ENCODE peak calls at places on chromosome 15, in six cellular contexts. Y is upper lobe of right lung, F is HepG2, S is fibroblast of lung, D is astrocyte, I is neural progenitor cell. A is an unnamed sample. For H3K27me3, the result is how much of the 10 kb centered on the place peaks cover.

GRCh38 chr15:40471105-40471777 is 457 bp downstream of the CHST14 start:
- DNase-seq in Y (peak), F (no peak), S (peak), D (no peak), I (peak), A (no peak)

GRCh38 chr15:46892621-46893160 is 824.6 kb upstream of the SEMA6D start:
- DNase-seq in Y (no peak), F (no peak), S (no peak), D (no peak), I (no peak), A (peak)

GRCh38 chr15:99613887-99614642 is 48.3 kb downstream of the MEF2A start:
- DNase-seq in Y (peak), F (peak), S (peak), D (no peak), I (no peak), A (peak)

GRCh38 chr15:59492389-59493377 is 54.7 kb downstream of the FAM81A start:
- DNase-seq in Y (no peak), F (peak), S (peak), D (peak), I (peak), A (peak)

GRCh38 chr15:69758810-69759410 is 306.3 kb downstream of the RPLP1 start:
- DNase-seq in Y (no peak), F (no peak), S (peak), D (peak), I (no peak), A (no peak)

GRCh38 chr15:96838088-96838487 is 507.6 kb downstream of the NR2F2 start:
- DNase-seq in Y (no peak), F (no peak), S (peak), D (peak), I (no peak), A (peak)

GRCh38 chr15:75655911-75656310 is 8.2 kb downstream of the SNX33 start:
- DNase-seq in Y (no peak), F (no peak), S (no peak), D (no peak), I (no peak), A (no peak)

GRCh38 chr15:57333487-57333886 is 42.8 kb upstream of the CGNL1 start:
- DNase-seq in Y (no peak), F (no peak), S (no peak), D (peak), I (no peak), A (peak)

GRCh38 chr15:44647036-44647435 is 16.4 kb downstream of the SPG11 start:
- DNase-seq in Y (no peak), F (no peak), S (no peak), D (no peak), I (no peak), A (no peak)

GRCh38 chr15:98850991-98851776 is 156.4 kb downstream of the PGPEP1L start:
- DNase-seq in Y (peak), F (peak), S (peak), D (no peak), I (peak), A (peak)

GRCh38 chr15:94456246-94456645 is 224.9 kb downstream of the MCTP2 start:
- DNase-seq in Y (no peak), F (no peak), S (no peak), D (no peak), I (no peak), A (no peak)

GRCh38 chr15:23857028-23857641 is 170.0 kb upstream of the NDN start:
- DNase-seq in Y (no peak), F (peak), S (peak), D (no peak), I (peak), A (peak)

GRCh38 chr15:64150236-64150578 is 1.3 kb upstream of the SNX22 start:
- DNase-seq in Y (no peak), F (no peak), S (no peak), D (no peak), I (no peak), A (no peak)

GRCh38 chr15:80875568-80875967 is 96.4 kb downstream of the CEMIP start:
- DNase-seq in Y (no peak), F (no peak), S (no peak), D (peak), I (no peak), A (no peak)

GRCh38 chr15:41996376-41996775 is 24.0 kb upstream of the EHD4 start:
- DNase-seq in Y (peak), F (no peak), S (no peak), D (no peak), I (no peak), A (no peak)

GRCh38 chr15:69757186-69757585 is 304.6 kb downstream of the RPLP1 start:
- DNase-seq in Y (no peak), F (no peak), S (no peak), D (peak), I (no peak), A (peak)

GRCh38 chr15:78264304-78265136 is at the start of gene DNAJA4:
- DNase-seq in Y (peak), F (no peak), S (peak), D (peak), I (peak), A (no peak)
- H3K4me3 ChIP-seq in Y (peak), F (no peak), S (peak), D (peak), I (no peak), A (peak)

GRCh38 chr15:90585863-90586262 is 56.1 kb downstream of the CRTC3 start:
- DNase-seq in Y (no peak), F (no peak), S (no peak), D (peak), I (no peak), A (no peak)

GRCh38 chr15:90582553-90582952 is 52.8 kb downstream of the CRTC3 start:
- DNase-seq in Y (no peak), F (no peak), S (no peak), D (no peak), I (no peak), A (no peak)

GRCh38 chr15:90586948-90587347 is 57.2 kb downstream of the CRTC3 start:
- DNase-seq in Y (no peak), F (no peak), S (no peak), D (no peak), I (no peak), A (no peak)

GRCh38 chr15:90583471-90584252 is 53.9 kb downstream of the CRTC3 start:
- DNase-seq in Y (no peak), F (no peak), S (no peak), D (no peak), I (peak), A (no peak)

GRCh38 chr15:90584841-90585240 is 55.1 kb downstream of the CRTC3 start:
- DNase-seq in Y (no peak), F (no peak), S (no peak), D (no peak), I (no peak), A (no peak)
- H3K27me3 ChIP-seq in Y (under half), F (under half), S (under half), D (under half), I (under half), A (under half)

DNA sequence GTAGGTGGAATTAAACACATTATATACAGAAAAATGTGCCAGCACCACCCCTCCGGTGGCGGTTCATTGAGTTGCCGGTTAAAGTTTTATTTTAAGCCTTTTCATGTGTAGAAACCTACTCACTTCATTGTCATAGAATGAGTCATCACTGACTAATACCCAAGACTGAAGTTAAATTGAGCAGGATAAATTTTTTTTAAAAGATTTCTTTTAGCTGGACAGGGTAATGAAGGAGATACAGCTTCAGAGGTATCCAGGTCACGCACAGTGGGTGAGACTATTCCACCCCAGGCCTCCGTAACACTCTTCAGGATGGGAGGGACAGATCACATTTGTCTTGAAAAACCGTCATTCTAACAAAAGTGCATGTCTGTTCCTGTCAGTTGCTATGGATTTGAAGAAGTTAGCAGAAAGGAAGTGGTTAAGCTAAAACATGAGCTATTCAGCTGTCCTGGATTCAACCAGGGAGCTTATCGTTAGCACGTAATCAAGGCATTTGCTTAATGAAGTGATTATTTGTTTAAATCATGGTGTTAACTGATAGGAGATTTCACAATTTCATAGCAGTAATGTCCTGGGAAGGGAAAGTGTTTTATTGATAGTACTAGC is 23.3 kb downstream of the WHAMM start:
- DNase-seq in Y (no peak), F (no peak), S (peak), D (peak), I (no peak), A (peak)
- TF ChIP-seq CTCF in Y (no peak), F (no peak), S (peak), D (no peak), I (no peak), A (no peak)

GRCh38 chr15:100720406-100720967 is 118.1 kb downstream of the ASB7 start:
- DNase-seq in Y (no peak), F (no peak), S (no peak), D (no peak), I (no peak), A (no peak)

GRCh38 chr15:100721758-100722550 is 119.6 kb downstream of the ASB7 start:
- DNase-seq in Y (no peak), F (peak), S (peak), D (peak), I (no peak), A (peak)

GRCh38 chr15:100723323-100723801 is 121.0 kb downstream of the ASB7 start:
- DNase-seq in Y (no peak), F (no peak), S (no peak), D (no peak), I (no peak), A (peak)

GRCh38 chr15:100725121-100726069 is 123.0 kb downstream of the ASB7 start:
- DNase-seq in Y (no peak), F (no peak), S (peak), D (peak), I (no peak), A (peak)

DNA sequence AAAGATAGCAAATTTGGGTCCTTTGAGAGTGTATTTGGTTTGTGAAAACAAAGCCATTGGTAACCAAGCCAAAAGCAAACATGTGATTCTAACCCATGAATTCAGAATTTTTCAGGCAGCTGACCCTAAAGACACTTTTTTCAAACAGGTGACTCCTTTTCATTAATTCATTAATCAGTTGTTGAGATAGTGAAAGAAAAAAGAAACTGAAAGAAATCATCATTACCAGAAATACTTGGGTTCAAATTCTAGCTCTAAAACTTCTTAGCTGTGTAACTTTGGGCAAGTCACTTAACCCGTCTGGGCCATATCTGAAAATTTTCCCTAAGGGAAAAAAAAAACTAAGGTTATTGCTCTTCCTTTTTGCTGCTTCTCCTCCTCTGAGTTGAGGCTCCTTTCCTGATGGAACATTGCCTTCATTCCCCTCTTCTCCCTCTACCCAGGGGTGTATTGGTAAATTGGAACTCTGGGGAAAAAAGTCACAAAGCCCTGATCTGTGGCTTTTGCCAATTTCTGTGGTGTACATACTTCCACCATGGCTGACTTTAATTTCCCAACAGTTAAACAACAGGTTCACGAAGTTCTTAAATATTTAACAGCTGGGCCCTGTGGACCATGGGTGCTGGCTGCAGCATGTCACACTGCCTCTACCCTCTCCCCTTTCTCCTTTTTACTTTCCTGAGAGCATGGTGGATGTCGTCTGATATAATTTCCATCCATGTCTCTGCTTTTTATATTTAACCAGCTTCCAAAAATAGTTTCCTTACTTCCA is 120.3 kb downstream of the ASB7 start:
- DNase-seq in Y (no peak), F (no peak), S (no peak), D (no peak), I (no peak), A (no peak)
- H3K4me3 ChIP-seq in Y (no peak), F (no peak), S (no peak), D (no peak), I (no peak), A (no peak)

DNA sequence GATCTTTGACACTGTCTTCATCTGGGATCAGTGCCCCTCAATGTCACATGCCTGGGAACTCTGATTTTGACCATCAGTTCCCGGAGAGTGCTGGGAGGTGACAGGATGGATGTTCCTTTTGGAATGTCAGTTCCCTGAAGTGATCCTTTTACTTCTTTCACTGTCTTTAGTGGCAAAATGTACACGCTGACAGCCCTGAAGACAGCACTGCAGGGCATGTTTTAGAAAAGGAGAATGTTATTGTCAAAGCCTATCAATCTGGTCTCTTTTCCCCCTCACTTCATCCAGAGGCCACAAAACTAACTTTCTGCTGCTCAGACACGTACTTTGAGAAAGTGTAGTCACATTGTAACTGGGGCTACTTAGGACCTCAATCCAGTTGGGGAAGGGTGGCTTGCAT is 14.1 kb upstream of the NEO1 start:
- DNase-seq in Y (no peak), F (no peak), S (no peak), D (no peak), I (no peak), A (no peak)
- H3K27me3 ChIP-seq in Y (under half), F (under half), S (under half), D (under half), I (under half), A (under half)

GRCh38 chr15:78619022-78619950 is 1.5 kb downstream of the CHRNA3 start:
- DNase-seq in Y (peak), F (no peak), S (no peak), D (no peak), I (peak), A (no peak)

GRCh38 chr15:78620839-78621421 is at the start of gene CHRNA3:
- DNase-seq in Y (peak), F (no peak), S (no peak), D (no peak), I (no peak), A (no peak)

GRCh38 chr15:78618490-78618934 is 2.3 kb downstream of the CHRNA3 start:
- DNase-seq in Y (peak), F (peak), S (peak), D (peak), I (peak), A (peak)

GRCh38 chr15:78621810-78622402 is 1.1 kb upstream of the CHRNA3 start:
- DNase-seq in Y (peak), F (no peak), S (no peak), D (no peak), I (no peak), A (no peak)

DNA sequence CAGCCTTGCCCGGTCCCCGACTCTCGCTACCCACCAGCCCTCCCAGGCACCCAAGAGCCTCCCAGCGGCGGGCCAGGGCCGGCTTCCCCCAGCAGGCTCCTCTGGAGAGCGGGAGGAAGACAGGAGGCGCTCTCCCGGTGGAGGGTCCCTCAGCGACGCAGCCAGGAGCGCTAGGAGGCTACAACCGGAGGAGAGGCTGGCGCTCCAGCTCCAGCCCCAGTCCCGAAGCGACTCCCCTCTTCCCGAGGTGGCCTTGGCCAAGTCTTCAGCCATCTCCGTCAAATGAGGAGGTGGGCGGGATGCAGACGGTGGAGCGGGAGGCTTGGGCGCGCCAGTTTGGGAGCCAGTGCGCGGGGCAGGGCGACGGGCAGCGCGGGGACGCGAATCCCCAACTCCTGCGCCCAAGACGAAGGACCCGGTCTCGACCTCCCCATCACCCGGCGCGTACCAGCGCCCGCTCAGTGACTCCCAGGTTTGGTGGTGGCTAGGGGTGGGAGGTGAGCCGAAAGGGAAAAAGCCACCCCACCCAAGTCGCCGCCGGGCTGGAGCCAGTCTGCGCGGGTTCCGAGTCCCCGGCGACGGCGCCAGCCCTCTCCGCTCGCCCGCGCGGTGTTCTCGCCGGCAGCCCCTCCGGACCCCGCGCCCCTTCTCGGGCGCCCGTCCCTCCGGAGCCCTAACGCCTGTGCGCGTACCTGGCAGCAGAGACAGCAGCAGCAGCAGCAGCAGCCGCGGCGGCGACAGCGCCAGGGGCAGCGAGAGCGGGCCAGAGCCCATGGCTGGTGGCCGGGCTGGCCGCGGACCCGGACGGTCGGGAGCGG is 566 bp downstream of the CHRNA3 start:
- DNase-seq in Y (peak), F (no peak), S (no peak), D (no peak), I (peak), A (no peak)
- TF ChIP-seq CTCF in Y (no peak), F (peak), S (no peak), D (no peak), I (peak), A (peak)